ENCODE peak calls at places on chromosomes 16 and 17, in ten cellular contexts. C, R, J, O, S, H, E, B, V and X are unnamed samples.

GRCh38 chr17:50114849-50115357 is 15.1 kb downstream of the SAMD14 start:
- DNase-seq in E (peak), B (no peak), H (peak), R (peak), O (peak), J (no peak), S (peak), C (peak), V (no peak), X (peak)

GRCh38 chr16:58684001-58684353 is 593 bp downstream of the SLC38A7 start:
- DNase-seq in H (peak), V (no peak), R (no peak), E (no peak), O (no peak), J (no peak), S (no peak), B (peak), C (no peak), X (peak)

GRCh38 chr17:82006468-82007227 is 16.0 kb downstream of the CENPX start:
- DNase-seq in O (no peak), B (peak), H (no peak), C (no peak), E (no peak), R (no peak), V (no peak), J (no peak), S (peak), X (peak)

GRCh38 chr17:80414508-80414802 is 512 bp upstream of the ENDOV start:
- DNase-seq in S (peak), C (peak), V (no peak), R (no peak), E (no peak), J (no peak), O (no peak), H (peak), B (no peak), X (no peak)

GRCh38 chr16:68707341-68708152 is 29.5 kb upstream of the CDH1 start:
- DNase-seq in C (peak), E (no peak), B (no peak), S (peak), O (no peak), H (peak), J (peak), R (peak), V (peak), X (peak)

GRCh38 chr17:36731806-36732205 is 130.4 kb downstream of the MRM1 start:
- DNase-seq in V (no peak), J (no peak), B (no peak), E (no peak), O (no peak), C (no peak), S (no peak), R (peak), H (no peak), X (peak)

GRCh38 chr16:88645455-88645854 is 5.4 kb downstream of the CYBA start:
- DNase-seq in B (no peak), C (no peak), E (no peak), H (no peak), R (no peak), S (no peak), J (no peak), V (no peak), O (no peak), X (no peak)

GRCh38 chr17:68356520-68356919 is 65.2 kb downstream of the ARSG start:
- DNase-seq in H (peak), J (no peak), S (no peak), E (peak), V (no peak), B (no peak), C (no peak), O (peak), R (no peak), X (no peak)

GRCh38 chr17:13522749-13523148 is 79.0 kb downstream of the HS3ST3A1 start:
- DNase-seq in J (no peak), S (no peak), R (no peak), C (no peak), E (no peak), O (no peak), V (no peak), B (no peak), H (no peak), X (no peak)

GRCh38 chr17:17183744-17184143 is 22.4 kb downstream of the PLD6 start:
- DNase-seq in H (no peak), S (no peak), B (no peak), O (no peak), E (no peak), R (no peak), V (no peak), C (no peak), J (no peak), X (no peak)

GRCh38 chr16:23423496-23424049 is 29.4 kb downstream of the COG7 start:
- DNase-seq in J (peak), C (peak), V (peak), R (peak), B (peak), S (peak), H (peak), E (no peak), O (no peak), X (no peak)

GRCh38 chr16:89041571-89042481 is 51.8 kb upstream of the ACSF3 start:
- DNase-seq in J (peak), O (no peak), H (no peak), E (no peak), S (no peak), R (no peak), C (no peak), V (no peak), B (no peak), X (no peak)

GRCh38 chr16:69589434-69590269 is 23.9 kb downstream of the NFAT5 start:
- DNase-seq in H (no peak), S (no peak), C (no peak), E (no peak), V (no peak), O (no peak), J (no peak), R (no peak), B (no peak), X (peak)

GRCh38 chr17:79988163-79988971 is 47.3 kb downstream of the TBC1D16 start:
- DNase-seq in V (no peak), E (no peak), H (peak), B (no peak), R (no peak), C (peak), S (peak), J (peak), O (no peak), X (no peak)

GRCh38 chr16:50573279-50573678 is 25.1 kb downstream of the NKD1 start:
- DNase-seq in H (no peak), V (no peak), J (no peak), C (no peak), O (no peak), R (no peak), S (no peak), E (no peak), B (no peak), X (no peak)

GRCh38 chr17:49971199-49971847 is 2.3 kb downstream of the DLX4 start:
- DNase-seq in J (no peak), B (no peak), C (no peak), R (peak), S (no peak), O (no peak), V (no peak), H (no peak), E (no peak), X (no peak)

GRCh38 chr17:1227917-1228751 is 42.1 kb upstream of the BHLHA9 start:
- DNase-seq in H (peak), E (no peak), C (no peak), O (peak), S (no peak), B (peak), V (no peak), J (peak), R (peak), X (peak)
- H3K27ac ChIP-seq in H (no peak), E (no peak), C (no peak), O (no peak), S (no peak), B (no peak), V (peak), J (no peak), R (no peak), X (no peak)

GRCh38 chr17:65099941-65100315 is 37.2 kb upstream of the RGS9 start:
- DNase-seq in O (peak), B (no peak), S (peak), E (peak), H (peak), R (peak), V (no peak), J (no peak), C (peak), X (no peak)

GRCh38 chr17:65100316-65101140 is 36.6 kb upstream of the RGS9 start:
- DNase-seq in B (peak), O (peak), E (peak), C (peak), J (peak), S (peak), V (peak), H (peak), R (peak), X (peak)

GRCh38 chr17:65102788-65103187 is 34.4 kb upstream of the RGS9 start:
- DNase-seq in R (no peak), V (no peak), E (no peak), B (no peak), H (no peak), C (no peak), J (no peak), S (no peak), O (no peak), X (no peak)

GRCh38 chr17:65102235-65102634 is 34.9 kb upstream of the RGS9 start:
- DNase-seq in H (no peak), C (no peak), J (no peak), B (no peak), V (no peak), S (no peak), E (no peak), R (no peak), O (no peak), X (no peak)

GRCh38 chr17:65101371-65101770 is 35.8 kb upstream of the RGS9 start:
- DNase-seq in S (no peak), V (no peak), E (no peak), C (no peak), O (no peak), B (no peak), R (no peak), H (no peak), J (no peak), X (no peak)
- H3K27ac ChIP-seq in S (no peak), V (no peak), E (no peak), C (peak), O (no peak), B (peak), R (no peak), H (no peak), J (no peak), X (no peak)

DNA sequence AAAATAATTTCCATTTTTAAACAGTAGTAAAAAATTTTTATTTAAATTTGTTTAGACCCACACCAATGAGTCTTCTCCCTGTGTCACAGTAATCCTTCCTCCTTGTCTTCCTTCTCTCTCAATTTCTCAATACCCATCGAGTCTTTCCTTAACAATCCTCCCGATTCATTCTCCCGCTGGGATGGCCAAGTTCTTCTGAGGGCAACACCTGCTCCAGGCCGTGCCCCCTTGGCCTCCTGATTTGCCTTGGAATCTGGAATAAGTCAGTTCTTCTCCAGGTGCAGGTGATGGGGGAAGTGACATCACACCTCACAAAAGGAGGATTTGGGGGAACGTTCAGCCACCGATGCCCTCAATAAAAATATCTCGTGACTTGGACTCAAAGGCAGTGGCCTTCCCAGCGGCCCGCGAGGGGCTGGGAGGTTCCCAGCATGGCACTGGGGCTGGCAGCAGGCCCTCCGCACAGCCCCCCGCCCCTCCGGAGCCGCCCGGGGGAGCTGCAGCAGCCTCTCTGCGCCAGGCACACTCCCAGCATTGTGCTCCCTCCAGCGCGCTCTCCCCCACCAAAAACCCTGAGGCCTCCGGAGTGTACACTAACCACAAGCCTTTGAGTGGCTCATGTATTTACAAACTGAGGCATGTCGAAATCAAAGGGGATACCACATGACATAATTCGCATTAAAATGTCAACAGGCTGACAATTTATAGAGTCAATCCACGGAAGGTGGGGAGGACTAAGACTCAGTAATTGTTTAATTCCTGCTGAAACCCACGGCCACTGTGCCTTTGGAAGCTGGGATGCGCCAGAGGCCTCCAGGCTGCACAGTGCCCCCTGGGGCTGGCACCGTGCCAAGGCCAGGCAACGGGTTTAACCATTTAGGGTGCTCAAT is 120.5 kb downstream of the ZFHX3 start:
- DNase-seq in S (peak), O (no peak), J (peak), B (no peak), E (no peak), C (peak), R (no peak), V (peak), H (no peak), X (peak)
- H3K27ac ChIP-seq in S (peak), O (no peak), J (no peak), B (no peak), E (no peak), C (peak), R (no peak), V (peak), H (no peak), X (no peak)

GRCh38 chr16:10661236-10661635 is 33.5 kb downstream of the TEKT5 start:
- DNase-seq in B (no peak), O (no peak), S (no peak), R (no peak), E (no peak), H (no peak), V (no peak), J (no peak), C (no peak), X (no peak)
- H3K27ac ChIP-seq in B (no peak), O (no peak), S (no peak), R (no peak), E (no peak), H (no peak), V (no peak), J (no peak), C (no peak), X (no peak)

DNA sequence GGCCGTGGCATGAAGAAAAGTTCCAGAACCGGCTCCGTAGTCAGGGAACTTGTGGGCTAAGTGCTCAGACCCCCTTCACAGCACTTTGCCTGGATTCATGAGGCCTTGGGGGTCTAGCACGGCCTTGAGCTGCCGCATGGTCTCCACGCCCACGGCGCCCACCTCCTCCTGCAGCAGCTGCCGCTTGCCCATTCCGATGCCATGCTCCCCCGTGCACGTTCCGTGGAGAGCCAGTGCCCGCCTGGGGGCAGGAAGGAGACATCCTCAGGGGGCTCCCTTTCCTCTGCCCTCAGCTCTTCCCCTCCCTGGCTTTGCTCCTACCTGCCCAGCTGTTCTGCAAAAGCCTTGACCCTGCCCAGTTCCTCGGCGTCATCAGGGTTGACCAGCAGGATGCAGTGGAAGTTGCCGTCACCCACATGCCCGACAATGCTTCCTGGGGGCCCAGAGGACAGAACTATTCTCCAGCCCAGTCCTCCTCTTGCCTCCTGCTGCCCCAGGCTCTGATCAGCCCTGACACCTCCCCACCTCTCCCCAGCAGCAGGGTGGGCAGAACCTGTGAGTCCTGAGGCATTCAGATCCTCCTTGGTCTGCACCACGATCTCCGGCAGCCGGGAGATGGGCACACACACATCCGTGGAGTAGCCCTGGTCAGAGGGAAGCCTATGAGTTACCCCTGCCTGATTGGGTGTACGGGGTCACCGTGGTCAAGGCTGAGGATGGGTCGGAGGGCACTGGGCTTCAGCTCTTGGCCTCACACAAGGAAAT is 4.1 kb downstream of the LDHD start:
- DNase-seq in B (no peak), H (no peak), J (peak), O (no peak), C (no peak), R (no peak), S (no peak), V (no peak), E (no peak), X (no peak)
- H3K27ac ChIP-seq in B (peak), H (no peak), J (no peak), O (no peak), C (no peak), R (no peak), S (no peak), V (peak), E (no peak), X (peak)

GRCh38 chr17:63420868-63421680 is 25.0 kb downstream of the CYB561 start:
- DNase-seq in B (no peak), V (no peak), O (no peak), E (no peak), H (no peak), J (no peak), S (no peak), C (no peak), R (peak), X (no peak)

GRCh38 chr17:63423963-63424362 is 22.1 kb downstream of the CYB561 start:
- DNase-seq in V (no peak), R (no peak), E (no peak), H (no peak), J (no peak), C (no peak), O (no peak), B (no peak), S (no peak), X (no peak)

GRCh38 chr17:63425478-63425877 is 20.6 kb downstream of the CYB561 start:
- DNase-seq in S (peak), J (peak), R (peak), B (peak), E (peak), V (peak), O (peak), C (peak), H (peak), X (peak)

GRCh38 chr17:63421681-63422645 is 24.1 kb downstream of the CYB561 start:
- DNase-seq in C (no peak), B (no peak), J (no peak), R (peak), H (no peak), O (no peak), S (no peak), V (no peak), E (no peak), X (no peak)

GRCh38 chr17:63423251-63423950 is 22.7 kb downstream of the CYB561 start:
- DNase-seq in B (no peak), S (no peak), R (peak), O (no peak), E (no peak), J (no peak), C (no peak), H (no peak), V (no peak), X (no peak)
- H3K27ac ChIP-seq in B (no peak), S (no peak), R (no peak), O (no peak), E (no peak), J (no peak), C (no peak), H (no peak), V (peak), X (no peak)

GRCh38 chr17:75753514-75754377 is 11.2 kb downstream of the GALK1 start:
- DNase-seq in C (no peak), R (peak), V (peak), H (no peak), O (peak), B (peak), E (peak), S (peak), J (peak), X (peak)
- H3K27ac ChIP-seq in C (no peak), R (no peak), V (no peak), H (no peak), O (no peak), B (peak), E (no peak), S (peak), J (no peak), X (no peak)